ENCODE peak calls at places on chromosomes 6 and 20, in six cellular contexts. X, T, F, Q, L and Y are unnamed samples.

GRCh38 chr20:4937422-4938319 is 63.6 kb downstream of the SLC23A2 start:
- DNase-seq in X (no peak), T (peak; percentile 90), F (no peak), Q (no peak), L (no peak), Y (no peak)

GRCh38 chr6:4253604-4254211 is 118.3 kb upstream of the ECI2 start:
- DNase-seq in X (peak; percentile 54), T (peak; percentile 9), F (no peak), Q (no peak), L (peak; percentile 29), Y (no peak)

GRCh38 chr20:1700990-1701389 is 43.4 kb upstream of the SIRPG start:
- DNase-seq in X (no peak), T (peak; percentile 5), F (no peak), Q (no peak), L (no peak), Y (no peak)

GRCh38 chr20:19794941-19795340 is 36.9 kb downstream of the RIN2 start:
- DNase-seq in X (no peak), T (no peak), F (no peak), Q (no peak), L (no peak), Y (no peak)

GRCh38 chr6:30914854-30915590 is 984 bp downstream of the VARS2 start:
- DNase-seq in X (no peak), T (no peak), F (peak; percentile 46), Q (no peak), L (no peak), Y (no peak)

GRCh38 chr20:50036703-50037102 is 53.9 kb downstream of the SNAI1 start:
- DNase-seq in X (no peak), T (no peak), F (no peak), Q (no peak), L (no peak), Y (no peak)

GRCh38 chr6:41469951-41470340 is 76.2 kb upstream of the FOXP4 start:
- DNase-seq in X (peak; percentile 25), T (no peak), F (no peak), Q (no peak), L (no peak), Y (no peak)

GRCh38 chr20:20466341-20466879 is 98.5 kb downstream of the INSM1 start:
- DNase-seq in X (peak; percentile 89), T (peak; percentile 14), F (no peak), Q (no peak), L (no peak), Y (no peak)

GRCh38 chr20:10671221-10671849 is 2.5 kb downstream of the JAG1 start:
- DNase-seq in X (peak; percentile 76), T (peak; percentile 61), F (no peak), Q (no peak), L (peak; percentile 94), Y (peak; percentile 56)

GRCh38 chr6:132812756-132813172 is 1.6 kb upstream of the RPS12 start:
- DNase-seq in X (peak; percentile 25), T (peak; percentile 38), F (peak; percentile 43), Q (no peak), L (no peak), Y (no peak)

GRCh38 chr6:32190946-32191677 is 1.1 kb upstream of the PBX2 start:
- DNase-seq in X (no peak), T (no peak), F (no peak), Q (no peak), L (no peak), Y (no peak)

GRCh38 chr6:54971825-54972224 is 125.3 kb downstream of the FAM83B start:
- DNase-seq in X (no peak), T (no peak), F (no peak), Q (no peak), L (no peak), Y (no peak)

GRCh38 chr20:1813101-1813529 is 82.1 kb upstream of the SIRPA start:
- DNase-seq in X (peak; percentile 90), T (no peak), F (no peak), Q (no peak), L (no peak), Y (no peak)

GRCh38 chr20:41004561-41005360 is 23.9 kb upstream of the TOP1 start:
- DNase-seq in X (peak; percentile 22), T (no peak), F (no peak), Q (no peak), L (no peak), Y (peak; percentile 35)